ENCODE peak calls at places on chromosomes 1 and 21, in seven cellular contexts. A is RPMI7951, M is fibroblast of the conjunctiva, Z is NCI-H345, B is mucosa of descending colon, T is psoas muscle, K is SJSA1. L is an unnamed sample.

GRCh38 chr21:30831194-30831765 is 1.7 kb upstream of the KRTAP7-1 start:
- DNase-seq in B (no peak), M (no peak), A (peak), Z (peak), K (no peak), T (no peak), L (no peak)

GRCh38 chr1:64601207-64601606 is 131.3 kb downstream of the CACHD1 start:
- DNase-seq in B (no peak), M (no peak), K (no peak), Z (no peak), T (no peak), A (no peak), L (no peak)

GRCh38 chr21:41622831-41623548 is 115.0 kb upstream of the TMPRSS2 start:
- DNase-seq in T (no peak), Z (no peak), K (peak), M (no peak), B (no peak), A (peak), L (peak)

GRCh38 chr1:28173980-28174297 is 2.6 kb downstream of the PTAFR start:
- DNase-seq in B (no peak), M (no peak), Z (no peak), T (no peak), K (no peak), A (no peak), L (no peak)

GRCh38 chr21:33402011-33402979 is 918 bp upstream of the IFNGR2 start:
- DNase-seq in A (no peak), K (no peak), Z (no peak), B (peak), T (peak), M (no peak), L (no peak)

GRCh38 chr1:218524526-218524925 is 179.4 kb downstream of the TGFB2 start:
- DNase-seq in B (no peak), Z (no peak), M (no peak), A (peak), K (no peak), T (no peak), L (no peak)

GRCh38 chr1:195530961-195531360 is 1077.3 kb downstream of the KCNT2 start:
- DNase-seq in M (no peak), Z (no peak), K (no peak), T (no peak), B (no peak), A (no peak), L (peak)

GRCh38 chr21:14864211-14865021 is 200.4 kb downstream of the NRIP1 start:
- DNase-seq in T (peak), Z (no peak), B (peak), M (peak), A (peak), K (peak), L (peak)

GRCh38 chr1:9207715-9208114 is 26.9 kb upstream of the H6PD start:
- DNase-seq in B (no peak), A (peak), Z (no peak), K (no peak), T (no peak), M (no peak), L (no peak)

GRCh38 chr1:159828916-159829634 is 2.4 kb downstream of the SLAMF8 start:
- DNase-seq in A (no peak), M (no peak), T (peak), Z (no peak), K (no peak), B (no peak), L (no peak)

GRCh38 chr1:58067082-58067481 is 479.4 kb downstream of the OMA1 start:
- DNase-seq in A (no peak), M (no peak), B (no peak), K (no peak), T (no peak), Z (no peak), L (no peak)

GRCh38 chr1:114510235-114511047 is 562 bp downstream of the TRIM33 start:
- DNase-seq in M (no peak), B (peak), Z (peak), K (peak), A (peak), T (peak), L (peak)

GRCh38 chr1:154219511-154219910 is 1.2 kb upstream of the UBAP2L start:
- DNase-seq in B (no peak), Z (no peak), M (no peak), A (peak), T (no peak), K (no peak), L (peak)

L was measured in M059J.